ENCODE peak calls at places on chromosomes 7 and 10, in six cellular contexts. One of them, this sample, is unnamed.

GRCh38 chr7:112232212-112232978 is 25.9 kb downstream of the ZNF277 start:
- DNase-seq in NCI-H748 treated with DMSO at 0.1 percent for 48 hours: no peak
- DNase-seq in IMR-90: no peak
- DNase-seq in retina: no peak
- DNase-seq in OCI-LY7: no peak
- DNase-seq in astrocyte: no peak
- DNase-seq in this sample: no peak

GRCh38 chr10:131691481-131692090 is 209.2 kb upstream of the PPP2R2D start:
- DNase-seq in IMR-90: no peak
- DNase-seq in OCI-LY7: no peak
- DNase-seq in astrocyte: no peak
- DNase-seq in retina: no peak
- DNase-seq in NCI-H748 treated with DMSO at 0.1 percent for 48 hours: no peak
- DNase-seq in this sample: no peak

GRCh38 chr7:20577362-20578069 is 38.0 kb upstream of the ABCB5 start:
- DNase-seq in NCI-H748 treated with DMSO at 0.1 percent for 48 hours: no peak
- DNase-seq in OCI-LY7: no peak
- DNase-seq in retina: no peak
- DNase-seq in astrocyte: peak
- DNase-seq in IMR-90: no peak
- DNase-seq in this sample: no peak

GRCh38 chr7:30923774-30924413 is 12.2 kb downstream of the AQP1 start:
- DNase-seq in OCI-LY7: no peak
- DNase-seq in astrocyte: no peak
- DNase-seq in IMR-90: no peak
- DNase-seq in retina: peak
- DNase-seq in NCI-H748 treated with DMSO at 0.1 percent for 48 hours: no peak
- DNase-seq in this sample: no peak

GRCh38 chr10:21487416-21488180 is 37.9 kb downstream of the SKIDA1 start:
- DNase-seq in NCI-H748 treated with DMSO at 0.1 percent for 48 hours: no peak
- DNase-seq in OCI-LY7: no peak
- DNase-seq in astrocyte: no peak
- DNase-seq in IMR-90: no peak
- DNase-seq in retina: no peak
- DNase-seq in this sample: no peak

GRCh38 chr7:25124485-25125136 is 449 bp downstream of the CYCS start:
- DNase-seq in IMR-90: no peak
- DNase-seq in retina: no peak
- DNase-seq in astrocyte: peak
- DNase-seq in OCI-LY7: peak
- DNase-seq in NCI-H748 treated with DMSO at 0.1 percent for 48 hours: no peak
- DNase-seq in this sample: no peak

GRCh38 chr7:33874943-33875342 is 30.4 kb upstream of the BMPER start:
- DNase-seq in OCI-LY7: no peak
- DNase-seq in IMR-90: peak
- DNase-seq in astrocyte: peak
- DNase-seq in retina: no peak
- DNase-seq in NCI-H748 treated with DMSO at 0.1 percent for 48 hours: no peak
- DNase-seq in this sample: no peak

GRCh38 chr7:102318482-102318971 is 31.9 kb downstream of the SH2B2 start:
- DNase-seq in astrocyte: peak
- DNase-seq in NCI-H748 treated with DMSO at 0.1 percent for 48 hours: no peak
- DNase-seq in OCI-LY7: no peak
- DNase-seq in retina: no peak
- DNase-seq in IMR-90: peak
- DNase-seq in this sample: no peak

GRCh38 chr7:73593207-73594045 is 15.0 kb upstream of the TBL2 start:
- DNase-seq in retina: no peak
- DNase-seq in NCI-H748 treated with DMSO at 0.1 percent for 48 hours: no peak
- DNase-seq in astrocyte: no peak
- DNase-seq in IMR-90: no peak
- DNase-seq in OCI-LY7: no peak
- DNase-seq in this sample: no peak

GRCh38 chr10:95663496-95663895 is 7.0 kb upstream of the ALDH18A1 start:
- DNase-seq in OCI-LY7: no peak
- DNase-seq in astrocyte: no peak
- DNase-seq in retina: no peak
- DNase-seq in IMR-90: no peak
- DNase-seq in NCI-H748 treated with DMSO at 0.1 percent for 48 hours: no peak
- DNase-seq in this sample: no peak

GRCh38 chr10:94571528-94571927 is 25.9 kb downstream of the HELLS start:
- DNase-seq in astrocyte: no peak
- DNase-seq in retina: no peak
- DNase-seq in IMR-90: peak
- DNase-seq in OCI-LY7: no peak
- DNase-seq in NCI-H748 treated with DMSO at 0.1 percent for 48 hours: no peak
- DNase-seq in this sample: no peak

GRCh38 chr10:124799196-124799595 is 2.4 kb upstream of the ABRAXAS2 start:
- DNase-seq in IMR-90: no peak
- DNase-seq in astrocyte: no peak
- DNase-seq in retina: no peak
- DNase-seq in NCI-H748 treated with DMSO at 0.1 percent for 48 hours: no peak
- DNase-seq in OCI-LY7: no peak
- DNase-seq in this sample: no peak

GRCh38 chr7:23467731-23468720 is 2.3 kb downstream of the IGF2BP3 start:
- DNase-seq in IMR-90: peak
- DNase-seq in retina: peak
- DNase-seq in OCI-LY7: peak
- DNase-seq in NCI-H748 treated with DMSO at 0.1 percent for 48 hours: peak
- DNase-seq in astrocyte: peak
- DNase-seq in this sample: no peak

GRCh38 chr10:6361869-6362268 is 159.1 kb downstream of the PFKFB3 start:
- DNase-seq in IMR-90: no peak
- DNase-seq in NCI-H748 treated with DMSO at 0.1 percent for 48 hours: no peak
- DNase-seq in retina: no peak
- DNase-seq in astrocyte: no peak
- DNase-seq in OCI-LY7: no peak
- DNase-seq in this sample: no peak

GRCh38 chr10:24344279-24344678 is 135.3 kb downstream of the KIAA1217 start:
- DNase-seq in astrocyte: peak
- DNase-seq in IMR-90: peak
- DNase-seq in OCI-LY7: no peak
- DNase-seq in retina: no peak
- DNase-seq in NCI-H748 treated with DMSO at 0.1 percent for 48 hours: no peak
- DNase-seq in this sample: no peak

GRCh38 chr10:97336942-97337719 is 2.6 kb upstream of the FRAT2 start:
- DNase-seq in IMR-90: no peak
- DNase-seq in NCI-H748 treated with DMSO at 0.1 percent for 48 hours: peak
- DNase-seq in astrocyte: no peak
- DNase-seq in OCI-LY7: no peak
- DNase-seq in retina: peak
- DNase-seq in this sample: no peak

GRCh38 chr10:3668276-3668960 is 116.6 kb downstream of the KLF6 start:
- DNase-seq in IMR-90: peak
- DNase-seq in retina: peak
- DNase-seq in astrocyte: peak
- DNase-seq in OCI-LY7: peak
- DNase-seq in NCI-H748 treated with DMSO at 0.1 percent for 48 hours: no peak
- DNase-seq in this sample: no peak

GRCh38 chr10:98242823-98243222 is 25.2 kb downstream of the LOXL4 start:
- DNase-seq in retina: no peak
- DNase-seq in NCI-H748 treated with DMSO at 0.1 percent for 48 hours: no peak
- DNase-seq in OCI-LY7: peak
- DNase-seq in astrocyte: no peak
- DNase-seq in IMR-90: peak
- DNase-seq in this sample: no peak

GRCh38 chr7:4097001-4097609 is 585.0 kb upstream of the FOXK1 start:
- DNase-seq in retina: no peak
- DNase-seq in OCI-LY7: no peak
- DNase-seq in IMR-90: no peak
- DNase-seq in astrocyte: no peak
- DNase-seq in NCI-H748 treated with DMSO at 0.1 percent for 48 hours: no peak
- DNase-seq in this sample: no peak

GRCh38 chr7:80929619-80930018 is 10.8 kb upstream of the SEMA3C start:
- DNase-seq in IMR-90: peak
- DNase-seq in astrocyte: no peak
- DNase-seq in NCI-H748 treated with DMSO at 0.1 percent for 48 hours: no peak
- DNase-seq in retina: no peak
- DNase-seq in OCI-LY7: no peak
- DNase-seq in this sample: no peak

GRCh38 chr7:3722396-3722846 is 421.4 kb downstream of the SDK1 start:
- DNase-seq in NCI-H748 treated with DMSO at 0.1 percent for 48 hours: no peak
- DNase-seq in IMR-90: peak
- DNase-seq in retina: peak
- DNase-seq in OCI-LY7: peak
- DNase-seq in astrocyte: peak
- DNase-seq in this sample: no peak

GRCh38 chr7:106367018-106367420 is 82.2 kb upstream of the NAMPT start:
- DNase-seq in IMR-90: peak
- DNase-seq in astrocyte: no peak
- DNase-seq in retina: no peak
- DNase-seq in NCI-H748 treated with DMSO at 0.1 percent for 48 hours: no peak
- DNase-seq in OCI-LY7: peak
- DNase-seq in this sample: no peak

GRCh38 chr7:49669692-49670260 is 103.7 kb upstream of the VWC2 start:
- DNase-seq in OCI-LY7: no peak
- DNase-seq in astrocyte: no peak
- DNase-seq in retina: no peak
- DNase-seq in NCI-H748 treated with DMSO at 0.1 percent for 48 hours: no peak
- DNase-seq in IMR-90: no peak
- DNase-seq in this sample: no peak

GRCh38 chr7:115410972-115411686 is 489.2 kb downstream of the MDFIC start:
- DNase-seq in retina: no peak
- DNase-seq in OCI-LY7: peak
- DNase-seq in NCI-H748 treated with DMSO at 0.1 percent for 48 hours: no peak
- DNase-seq in IMR-90: no peak
- DNase-seq in astrocyte: no peak
- DNase-seq in this sample: no peak

GRCh38 chr7:24601600-24601999 is 28.3 kb downstream of the PALS2 start:
- DNase-seq in NCI-H748 treated with DMSO at 0.1 percent for 48 hours: no peak
- DNase-seq in IMR-90: no peak
- DNase-seq in retina: no peak
- DNase-seq in astrocyte: no peak
- DNase-seq in OCI-LY7: no peak
- DNase-seq in this sample: no peak

GRCh38 chr7:77655836-77656455 is 40.3 kb upstream of the RSBN1L start:
- DNase-seq in retina: no peak
- DNase-seq in NCI-H748 treated with DMSO at 0.1 percent for 48 hours: no peak
- DNase-seq in IMR-90: peak
- DNase-seq in OCI-LY7: no peak
- DNase-seq in astrocyte: peak
- DNase-seq in this sample: no peak

GRCh38 chr10:118835682-118836326 is 81.0 kb upstream of the CACUL1 start:
- DNase-seq in NCI-H748 treated with DMSO at 0.1 percent for 48 hours: no peak
- DNase-seq in IMR-90: no peak
- DNase-seq in astrocyte: peak
- DNase-seq in retina: no peak
- DNase-seq in OCI-LY7: no peak
- DNase-seq in this sample: peak

GRCh38 chr10:58514102-58514472 is 1.4 kb downstream of the BICC1 start:
- DNase-seq in NCI-H748 treated with DMSO at 0.1 percent for 48 hours: no peak
- DNase-seq in retina: no peak
- DNase-seq in OCI-LY7: no peak
- DNase-seq in IMR-90: no peak
- DNase-seq in astrocyte: no peak
- DNase-seq in this sample: no peak

GRCh38 chr7:68684246-68684850 is 913.9 kb upstream of the AUTS2 start:
- DNase-seq in NCI-H748 treated with DMSO at 0.1 percent for 48 hours: peak
- DNase-seq in retina: peak
- DNase-seq in astrocyte: peak
- DNase-seq in IMR-90: peak
- DNase-seq in OCI-LY7: no peak
- DNase-seq in this sample: peak

This sample was measured in NCI-H774.